ENCODE peak calls at places on chromosomes 5 and 9, in four cellular contexts. X is left lung, K is prostate gland, F is MM.1S. N is an unnamed sample. For H3K27me3, the result is how much of the 10 kb centered on the place peaks cover.

GRCh38 chr5:128541385-128541784 is 3.3 kb upstream of the FBN2 start:
- DNase-seq in X (no peak), K (no peak), F (no peak), N (no peak)

GRCh38 chr5:10684303-10685086 is 76.5 kb downstream of the DAP start:
- DNase-seq in X (no peak), K (no peak), F (no peak), N (no peak)

GRCh38 chr5:169922474-169922873 is 57.8 kb downstream of the INSYN2B start:
- DNase-seq in X (no peak), K (no peak), F (no peak), N (no peak)

GRCh38 chr5:172451771-172452197 is 2.5 kb downstream of the SH3PXD2B start:
- DNase-seq in X (no peak), K (no peak), F (no peak), N (no peak)

GRCh38 chr9:84228130-84228735 is 112.3 kb downstream of the SLC28A3 start:
- DNase-seq in X (no peak), K (no peak), F (no peak), N (no peak)

GRCh38 chr5:153267506-153267905 is 223.0 kb upstream of the GRIA1 start:
- DNase-seq in X (no peak), K (no peak), F (no peak), N (no peak)

GRCh38 chr5:68295772-68296171 is 80.2 kb downstream of the PIK3R1 start:
- DNase-seq in X (no peak), K (peak), F (no peak), N (no peak)

GRCh38 chr5:117652640-117653280 is 1078.1 kb upstream of the SEMA6A start:
- DNase-seq in X (no peak), K (no peak), F (no peak), N (no peak)

GRCh38 chr5:32445831-32446614 is 1.5 kb upstream of the ZFR start:
- DNase-seq in X (no peak), K (no peak), F (no peak), N (no peak)

GRCh38 chr9:126915281-126915816 is 767 bp downstream of the RALGPS1 start:
- DNase-seq in X (peak), K (peak), F (peak), N (peak)

GRCh38 chr9:93642961-93643360 is 66.6 kb downstream of the PHF2 start:
- DNase-seq in X (no peak), K (no peak), F (no peak), N (no peak)

GRCh38 chr9:107528686-107529085 is 39.1 kb upstream of the KLF4 start:
- DNase-seq in X (no peak), K (no peak), F (no peak), N (no peak)

GRCh38 chr5:115816226-115817042 is at the start of gene CDO1:
- DNase-seq in X (peak), K (no peak), F (no peak), N (no peak)

GRCh38 chr9:78871452-78872331 is 574.8 kb downstream of the PSAT1 start:
- DNase-seq in X (no peak), K (no peak), F (no peak), N (no peak)

GRCh38 chr5:125325488-125325887 is 579.0 kb upstream of the ZNF608 start:
- DNase-seq in X (no peak), K (no peak), F (no peak), N (no peak)

GRCh38 chr5:39394946-39395345 is 29.8 kb downstream of the DAB2 start:
- DNase-seq in X (no peak), K (no peak), F (no peak), N (no peak)

GRCh38 chr5:136016945-136017530 is 11.8 kb upstream of the TGFBI start:
- DNase-seq in X (no peak), K (no peak), F (no peak), N (no peak)

GRCh38 chr5:72074238-72074637 is 33.0 kb upstream of the MAP1B start:
- DNase-seq in X (no peak), K (no peak), F (no peak), N (no peak)

GRCh38 chr9:78278177-78278777 is 18.6 kb upstream of the PSAT1 start:
- DNase-seq in X (no peak), K (no peak), F (no peak), N (no peak)

GRCh38 chr9:130692365-130692764 is 1.2 kb upstream of the EXOSC2 start:
- DNase-seq in X (no peak), K (no peak), F (no peak), N (no peak)

GRCh38 chr5:16741007-16741406 is 124.2 kb upstream of the RETREG1 start:
- DNase-seq in X (no peak), K (peak), F (no peak), N (no peak)

GRCh38 chr9:33187519-33188218 is 20.5 kb upstream of the B4GALT1 start:
- DNase-seq in X (no peak), K (peak), F (no peak), N (no peak)

GRCh38 chr9:134689320-134690181 is 47.9 kb downstream of the COL5A1 start:
- DNase-seq in X (peak), K (peak), F (no peak), N (no peak)

GRCh38 chr5:103256178-103256577 is 2.4 kb upstream of the MACIR start:
- DNase-seq in X (no peak), K (no peak), F (no peak), N (no peak)
- TF ChIP-seq CTCF in X (no peak), K (no peak), F (peak), N (no peak)

DNA sequence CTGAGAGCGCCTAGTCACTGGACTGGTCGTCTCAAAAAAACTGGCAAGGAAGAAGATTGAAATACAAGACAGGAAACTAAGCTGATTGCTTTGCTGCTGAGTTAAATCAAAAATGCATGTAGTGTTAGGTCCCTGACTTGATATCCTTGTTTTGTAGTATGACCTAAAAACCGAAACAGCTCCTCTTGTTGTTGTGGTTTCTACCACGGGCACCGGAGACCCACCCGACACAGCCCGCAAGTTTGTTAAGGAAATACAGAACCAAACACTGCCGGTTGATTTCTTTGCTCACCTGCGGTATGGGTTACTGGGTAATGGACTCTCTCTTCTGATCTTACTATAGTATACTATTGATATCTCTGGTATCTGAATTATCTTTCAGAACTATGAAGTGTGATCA is 4.3 kb downstream of the MTRR start:
- DNase-seq in X (no peak), K (no peak), F (peak), N (no peak)
- H3K27ac ChIP-seq in X (no peak), K (no peak), F (peak), N (peak)

GRCh38 chr9:69035438-69036316 is at the start of gene FXN:
- DNase-seq in X (peak), K (peak), F (peak), N (peak)
- H3K27me3 ChIP-seq in X (under half), K (under half), F (under half), N (under half)

GRCh38 chr5:24530907-24531306 is 113.9 kb downstream of the CDH10 start:
- DNase-seq in X (no peak), K (no peak), F (no peak), N (no peak)
- TF ChIP-seq CTCF in X (no peak), K (no peak), F (no peak), N (no peak)

GRCh38 chr9:137891588-137892423 is 14.2 kb downstream of the CACNA1B start:
- DNase-seq in X (no peak), K (no peak), F (no peak), N (no peak)
- H3K27ac ChIP-seq in X (no peak), K (no peak), F (no peak), N (no peak)

GRCh38 chr5:180823346-180823745 is 20.7 kb upstream of the MGAT1 start:
- DNase-seq in X (no peak), K (no peak), F (no peak), N (no peak)
- H3K27me3 ChIP-seq in X (under half), K (under half), F (under half), N (under half)

GRCh38 chr9:91100878-91101450 is 260.8 kb downstream of the AUH start:
- DNase-seq in X (no peak), K (no peak), F (no peak), N (no peak)
- TF ChIP-seq CTCF in X (no peak), K (no peak), F (no peak), N (no peak)

GRCh38 chr5:59261969-59262368 is 631.6 kb downstream of the PDE4D start:
- DNase-seq in X (no peak), K (no peak), F (no peak), N (no peak)

GRCh38 chr5:59260973-59261372 is 632.6 kb downstream of the PDE4D start:
- DNase-seq in X (no peak), K (no peak), F (no peak), N (no peak)

GRCh38 chr5:59264641-59265245 is 628.8 kb downstream of the PDE4D start:
- DNase-seq in X (no peak), K (no peak), F (no peak), N (no peak)

GRCh38 chr5:59264013-59264412 is 629.5 kb downstream of the PDE4D start:
- DNase-seq in X (no peak), K (no peak), F (no peak), N (no peak)

DNA sequence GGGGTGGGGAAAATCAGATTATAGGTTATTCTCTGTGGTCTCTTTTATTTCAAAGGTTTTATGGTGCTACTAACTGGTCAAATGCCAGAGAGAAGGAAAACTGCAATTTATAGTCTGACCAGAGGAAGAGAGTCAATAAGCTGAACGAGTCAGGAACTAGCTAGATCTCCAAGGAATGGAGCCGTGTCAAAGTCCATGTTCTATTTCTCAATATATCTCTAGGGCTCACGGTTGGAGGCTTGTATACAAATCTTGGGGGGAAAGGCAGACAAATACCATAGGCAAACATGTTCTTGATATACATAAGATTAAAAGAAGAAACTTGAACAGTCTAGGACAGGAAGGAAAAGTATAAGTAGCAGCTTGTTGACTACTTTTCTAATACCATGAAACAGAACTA is 627.1 kb downstream of the PDE4D start:
- DNase-seq in X (no peak), K (no peak), F (no peak), N (no peak)
- H3K27ac ChIP-seq in X (no peak), K (no peak), F (no peak), N (no peak)

GRCh38 chr9:96025995-96026572 is 150.6 kb downstream of the ERCC6L2 start:
- DNase-seq in X (peak), K (no peak), F (no peak), N (no peak)

GRCh38 chr9:96029722-96030515 is 154.4 kb downstream of the ERCC6L2 start:
- DNase-seq in X (peak), K (no peak), F (no peak), N (no peak)

GRCh38 chr9:96027271-96028131 is 152.0 kb downstream of the ERCC6L2 start:
- DNase-seq in X (peak), K (no peak), F (no peak), N (no peak)

GRCh38 chr9:96022445-96023031 is 147.0 kb downstream of the ERCC6L2 start:
- DNase-seq in X (no peak), K (no peak), F (no peak), N (no peak)

GRCh38 chr9:96026655-96027213 is 151.2 kb downstream of the ERCC6L2 start:
- DNase-seq in X (no peak), K (no peak), F (no peak), N (no peak)
- H3K27me3 ChIP-seq in X (half or more), K (under half), F (under half), N (under half)

GRCh38 chr9:4152876-4153275 is 147.0 kb downstream of the GLIS3 start:
- DNase-seq in X (no peak), K (no peak), F (no peak), N (no peak)
- TF ChIP-seq CTCF in X (no peak), K (no peak), F (no peak), N (no peak)